ENCODE peak calls at places on chromosomes 5 and 9, in four cellular contexts. One of them, this sample, is unnamed. For H3K9me3, the result is how much of the 10 kb centered on the place peaks cover.

GRCh38 chr5:87411586-87412416 is 929 bp downstream of the CCNH start:
- DNase-seq in esophagus muscularis mucosa: no peak
- DNase-seq in CD8-positive, alpha-beta T cell: no peak
- DNase-seq in OCI-LY7: peak
- DNase-seq in this sample: no peak

GRCh38 chr5:172528440-172528839 is 74.1 kb upstream of the SH3PXD2B start:
- DNase-seq in esophagus muscularis mucosa: no peak
- DNase-seq in CD8-positive, alpha-beta T cell: no peak
- DNase-seq in OCI-LY7: no peak
- DNase-seq in this sample: no peak

GRCh38 chr5:5980601-5981000 is 397.7 kb downstream of the MED10 start:
- DNase-seq in esophagus muscularis mucosa: peak
- DNase-seq in CD8-positive, alpha-beta T cell: no peak
- DNase-seq in OCI-LY7: no peak
- DNase-seq in this sample: no peak

GRCh38 chr5:171750316-171750788 is 35.3 kb upstream of the SMIM23 start:
- DNase-seq in esophagus muscularis mucosa: peak
- DNase-seq in CD8-positive, alpha-beta T cell: no peak
- DNase-seq in OCI-LY7: peak
- DNase-seq in this sample: no peak

GRCh38 chr9:123339666-123340414 is 16.2 kb upstream of the CRB2 start:
- DNase-seq in esophagus muscularis mucosa: no peak
- DNase-seq in CD8-positive, alpha-beta T cell: no peak
- DNase-seq in OCI-LY7: peak
- DNase-seq in this sample: no peak

GRCh38 chr5:138725153-138725884 is 27.9 kb upstream of the CTNNA1 start:
- DNase-seq in esophagus muscularis mucosa: no peak
- DNase-seq in CD8-positive, alpha-beta T cell: no peak
- DNase-seq in OCI-LY7: peak
- DNase-seq in this sample: no peak

GRCh38 chr5:78718185-78718584 is 69.6 kb upstream of the LHFPL2 start:
- DNase-seq in esophagus muscularis mucosa: no peak
- DNase-seq in CD8-positive, alpha-beta T cell: no peak
- DNase-seq in OCI-LY7: peak
- DNase-seq in this sample: no peak

GRCh38 chr5:151155149-151155776 is 2.3 kb downstream of the ANXA6 start:
- DNase-seq in esophagus muscularis mucosa: no peak
- DNase-seq in CD8-positive, alpha-beta T cell: peak
- DNase-seq in OCI-LY7: peak
- DNase-seq in this sample: no peak

GRCh38 chr9:128669786-128670185 is 13.1 kb upstream of the DYNC2I2 start:
- DNase-seq in esophagus muscularis mucosa: no peak
- DNase-seq in CD8-positive, alpha-beta T cell: no peak
- DNase-seq in OCI-LY7: no peak
- DNase-seq in this sample: no peak

GRCh38 chr5:95070866-95071265 is 214.0 kb downstream of the MCTP1 start:
- DNase-seq in esophagus muscularis mucosa: no peak
- DNase-seq in CD8-positive, alpha-beta T cell: no peak
- DNase-seq in OCI-LY7: no peak
- DNase-seq in this sample: no peak

GRCh38 chr5:179115845-179116524 is 55.8 kb downstream of the ZNF354C start:
- DNase-seq in esophagus muscularis mucosa: peak
- DNase-seq in CD8-positive, alpha-beta T cell: peak
- DNase-seq in OCI-LY7: no peak
- DNase-seq in this sample: peak
- H3K9me3 ChIP-seq in esophagus muscularis mucosa: half or more
- H3K9me3 ChIP-seq in CD8-positive, alpha-beta T cell: under half
- H3K9me3 ChIP-seq in OCI-LY7: under half
- H3K9me3 ChIP-seq in this sample: under half

GRCh38 chr5:119067338-119067737 is 3.5 kb upstream of the DMXL1 start:
- DNase-seq in esophagus muscularis mucosa: no peak
- DNase-seq in CD8-positive, alpha-beta T cell: no peak
- DNase-seq in OCI-LY7: no peak
- DNase-seq in this sample: no peak
- H3K9me3 ChIP-seq in esophagus muscularis mucosa: under half
- H3K9me3 ChIP-seq in CD8-positive, alpha-beta T cell: under half
- H3K9me3 ChIP-seq in OCI-LY7: under half
- H3K9me3 ChIP-seq in this sample: under half

GRCh38 chr5:12367973-12368372 is 463.7 kb upstream of the CTNND2 start:
- DNase-seq in esophagus muscularis mucosa: no peak
- DNase-seq in CD8-positive, alpha-beta T cell: no peak
- DNase-seq in OCI-LY7: no peak
- DNase-seq in this sample: no peak
- H3K9me3 ChIP-seq in esophagus muscularis mucosa: under half
- H3K9me3 ChIP-seq in CD8-positive, alpha-beta T cell: under half
- H3K9me3 ChIP-seq in OCI-LY7: under half
- H3K9me3 ChIP-seq in this sample: under half

DNA sequence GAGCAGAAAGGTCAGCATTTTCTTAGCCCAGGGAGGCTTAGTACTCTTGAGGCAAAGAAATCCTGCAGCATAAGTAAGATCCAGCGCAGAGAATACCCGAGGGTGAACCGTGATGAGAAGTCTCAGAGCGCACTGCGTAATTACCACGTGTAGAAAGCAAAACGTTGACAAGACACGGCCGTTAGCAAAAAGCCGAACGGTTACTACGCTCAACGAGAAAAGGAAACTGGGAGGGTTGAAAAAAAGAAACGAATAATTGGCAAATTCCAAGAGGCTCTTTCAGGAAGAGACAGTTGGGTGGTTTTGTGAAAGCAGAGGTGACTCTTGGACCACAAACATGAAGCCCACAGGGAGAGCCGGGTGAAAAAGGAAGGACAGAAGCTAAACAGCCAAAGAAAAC is 103.9 kb downstream of the COL23A1 start:
- DNase-seq in esophagus muscularis mucosa: no peak
- DNase-seq in CD8-positive, alpha-beta T cell: no peak
- DNase-seq in OCI-LY7: no peak
- DNase-seq in this sample: no peak
- H3K9me3 ChIP-seq in esophagus muscularis mucosa: under half
- H3K9me3 ChIP-seq in CD8-positive, alpha-beta T cell: under half
- H3K9me3 ChIP-seq in OCI-LY7: under half
- H3K9me3 ChIP-seq in this sample: under half

GRCh38 chr5:174281855-174282254 is 236.3 kb downstream of the NSG2 start:
- DNase-seq in esophagus muscularis mucosa: peak
- DNase-seq in CD8-positive, alpha-beta T cell: no peak
- DNase-seq in OCI-LY7: no peak
- DNase-seq in this sample: no peak
- H3K9me3 ChIP-seq in esophagus muscularis mucosa: under half
- H3K9me3 ChIP-seq in CD8-positive, alpha-beta T cell: under half
- H3K9me3 ChIP-seq in OCI-LY7: under half
- H3K9me3 ChIP-seq in this sample: under half

This sample was measured in upper lobe of right lung.